ENCODE peak calls at places on chromosomes 6 and 20, in eight cellular contexts. X, M, O, H, N, I, R and S are unnamed samples.

GRCh38 chr6:154329350-154330170 is 27.0 kb downstream of the IPCEF1 start:
- DNase-seq in X (peak), M (no peak), O (no peak), H (no peak), N (no peak), I (no peak), R (no peak), S (no peak)

GRCh38 chr6:140567469-140567868 is 1193.0 kb upstream of the CITED2 start:
- DNase-seq in X (peak), M (no peak), O (no peak), H (no peak), N (peak), I (peak), R (no peak), S (no peak)

GRCh38 chr6:56345539-56346090 is 98.2 kb upstream of the COL21A1 start:
- DNase-seq in X (no peak), M (no peak), O (no peak), H (no peak), N (no peak), I (no peak), R (no peak), S (no peak)

GRCh38 chr20:43755390-43755789 is 28.6 kb upstream of the GTSF1L start:
- DNase-seq in X (peak), M (no peak), O (no peak), H (no peak), N (peak), I (peak), R (no peak), S (peak)

GRCh38 chr6:40185486-40185885 is 251.2 kb upstream of the MOCS1 start:
- DNase-seq in X (no peak), M (no peak), O (no peak), H (no peak), N (no peak), I (no peak), R (no peak), S (no peak)

GRCh38 chr6:129936329-129937165 is 75.4 kb upstream of the TMEM244 start:
- DNase-seq in X (peak), M (peak), O (peak), H (peak), N (peak), I (peak), R (peak), S (peak)

GRCh38 chr20:31675828-31676533 is 38.3 kb downstream of the COX4I2 start:
- DNase-seq in X (peak), M (no peak), O (peak), H (no peak), N (peak), I (peak), R (peak), S (no peak)

GRCh38 chr6:44064089-44064947 is 62.9 kb downstream of the MRPL14 start:
- DNase-seq in X (peak), M (no peak), O (no peak), H (peak), N (peak), I (peak), R (no peak), S (peak)

GRCh38 chr6:52881996-52882841 is 27.3 kb downstream of the GSTA3 start:
- DNase-seq in X (peak), M (peak), O (peak), H (no peak), N (peak), I (peak), R (peak), S (peak)

GRCh38 chr6:44059359-44060342 is 67.6 kb downstream of the MRPL14 start:
- DNase-seq in X (no peak), M (no peak), O (no peak), H (peak), N (peak), I (peak), R (no peak), S (no peak)

GRCh38 chr6:44078795-44079671 is 48.2 kb downstream of the MRPL14 start:
- DNase-seq in X (peak), M (peak), O (peak), H (no peak), N (peak), I (peak), R (peak), S (peak)

GRCh38 chr6:149150999-149151398 is 166.5 kb upstream of the TAB2 start:
- DNase-seq in X (no peak), M (no peak), O (no peak), H (no peak), N (no peak), I (no peak), R (no peak), S (peak)

GRCh38 chr6:161836643-161837448 is 563.0 kb upstream of the AGPAT4 start:
- DNase-seq in X (no peak), M (peak), O (no peak), H (no peak), N (peak), I (peak), R (no peak), S (no peak)

GRCh38 chr6:699319-699718 is 6.4 kb upstream of the EXOC2 start:
- DNase-seq in X (no peak), M (no peak), O (no peak), H (no peak), N (peak), I (peak), R (no peak), S (no peak)

GRCh38 chr6:41428995-41429417 is 93.6 kb downstream of the NCR2 start:
- DNase-seq in X (peak), M (no peak), O (no peak), H (no peak), N (peak), I (peak), R (no peak), S (no peak)

GRCh38 chr20:41356951-41357350 is 9.7 kb downstream of the EMILIN3 start:
- DNase-seq in X (no peak), M (no peak), O (no peak), H (no peak), N (no peak), I (no peak), R (no peak), S (no peak)

GRCh38 chr6:30358340-30358679 is 13.4 kb downstream of the RPP21 start:
- DNase-seq in X (no peak), M (no peak), O (no peak), H (no peak), N (peak), I (no peak), R (no peak), S (no peak)

GRCh38 chr6:89037156-89037900 is 43.2 kb upstream of the PNRC1 start:
- DNase-seq in X (no peak), M (no peak), O (no peak), H (no peak), N (peak), I (no peak), R (no peak), S (peak)

GRCh38 chr6:51166914-51167313 is 348.2 kb downstream of the TFAP2B start:
- DNase-seq in X (no peak), M (no peak), O (no peak), H (no peak), N (no peak), I (no peak), R (no peak), S (no peak)

GRCh38 chr6:52590634-52590985 is 13.8 kb upstream of the TRAM2 start:
- DNase-seq in X (peak), M (no peak), O (no peak), H (no peak), N (peak), I (peak), R (no peak), S (peak)

GRCh38 chr6:100115702-100116101 is 121.7 kb upstream of the MCHR2 start:
- DNase-seq in X (no peak), M (no peak), O (no peak), H (no peak), N (no peak), I (no peak), R (no peak), S (no peak)

GRCh38 chr6:29702519-29703103 is 20.6 kb upstream of the HLA-F start:
- DNase-seq in X (peak), M (peak), O (peak), H (peak), N (peak), I (peak), R (peak), S (peak)

GRCh38 chr6:38179794-38180430 is 360.4 kb downstream of the ZFAND3 start:
- DNase-seq in X (no peak), M (no peak), O (no peak), H (no peak), N (no peak), I (no peak), R (no peak), S (no peak)

GRCh38 chr20:40754372-40754943 is 65.4 kb upstream of the MAFB start:
- DNase-seq in X (no peak), M (no peak), O (no peak), H (peak), N (peak), I (peak), R (no peak), S (no peak)

GRCh38 chr6:108677357-108677756 is 116.6 kb downstream of the FOXO3 start:
- DNase-seq in X (peak), M (no peak), O (no peak), H (no peak), N (no peak), I (no peak), R (no peak), S (no peak)

GRCh38 chr20:6134592-6134991 is 11.8 kb upstream of the FERMT1 start:
- DNase-seq in X (peak), M (no peak), O (no peak), H (no peak), N (no peak), I (no peak), R (no peak), S (no peak)